ENCODE peak calls at places on chromosomes 7 and 10, in nine cellular contexts. S is HT1080, G is M059J, F is H54, O is NCI-H524 treated with DMSO at 0.1 percent for 48 hours, T is upper lobe of right lung, X is left cardiac atrium, Y is RCC 7860, Z is smooth muscle cell of the brain vasculature. H is an unnamed sample.

GRCh38 chr10:62632071-62632809 is 172.3 kb upstream of the ADO start:
- DNase-seq in S (peak; percentile 39), G (peak; percentile 20), F (no peak), O (no peak), T (peak; percentile 75), X (peak; percentile 65), Y (peak; percentile 49), Z (no peak), H (no peak)

GRCh38 chr7:30134523-30135270 is at the start of gene MTURN:
- DNase-seq in S (peak; percentile 56), G (peak; percentile 81), F (peak; percentile 100), O (no peak), T (peak; percentile 95), X (peak; percentile 93), Y (peak; percentile 38), Z (peak; percentile 31), H (peak; percentile 91)

GRCh38 chr7:131961281-131961680 is 404.9 kb upstream of the PODXL start:
- DNase-seq in S (no peak), G (no peak), F (no peak), O (no peak), T (no peak), X (no peak), Y (no peak), Z (no peak), H (no peak)

GRCh38 chr7:7375538-7375937 is 160.1 kb downstream of the COL28A1 start:
- DNase-seq in S (no peak), G (no peak), F (no peak), O (no peak), T (no peak), X (no peak), Y (no peak), Z (no peak), H (no peak)

GRCh38 chr10:117503886-117504205 is 38.7 kb upstream of the EMX2 start:
- DNase-seq in S (no peak), G (no peak), F (no peak), O (no peak), T (no peak), X (no peak), Y (no peak), Z (no peak), H (no peak)

GRCh38 chr7:91941450-91941849 is 788 bp downstream of the AKAP9 start:
- DNase-seq in S (peak; percentile 24), G (peak; percentile 45), F (no peak), O (peak; percentile 60), T (no peak), X (peak; percentile 59), Y (peak; percentile 34), Z (no peak), H (no peak)

GRCh38 chr10:62815373-62816111 is 624 bp downstream of the EGR2 start:
- DNase-seq in S (no peak), G (peak; percentile 7), F (no peak), O (no peak), T (peak; percentile 68), X (peak; percentile 28), Y (no peak), Z (no peak), H (no peak)

GRCh38 chr7:105336009-105336408 is 52.7 kb downstream of the SRPK2 start:
- DNase-seq in S (no peak), G (no peak), F (no peak), O (no peak), T (no peak), X (no peak), Y (no peak), Z (no peak), H (peak; percentile 47)

GRCh38 chr10:74453151-74453550 is 302.1 kb downstream of the ADK start:
- DNase-seq in S (no peak), G (no peak), F (no peak), O (no peak), T (no peak), X (no peak), Y (no peak), Z (no peak), H (no peak)

GRCh38 chr10:74841265-74841973 is 15.0 kb downstream of the KAT6B start:
- DNase-seq in S (no peak), G (peak; percentile 27), F (no peak), O (no peak), T (no peak), X (peak; percentile 61), Y (no peak), Z (no peak), H (no peak)